ENCODE peak calls at places on chromosomes 5 and 9, in eight cellular contexts. One of them, this sample, is unnamed.

GRCh38 chr5:157607371-157608161 is 32.0 kb upstream of the ADAM19 start:
- DNase-seq in psoas muscle: no peak
- DNase-seq in T-helper 17 cell: peak
- DNase-seq in IMR-90: peak
- DNase-seq in T-helper 2 cell: peak
- DNase-seq in stimulated activated CD4-positive, alpha-beta T cell treated with anti-CD3 and anti-CD28 coated beads, Interleukin-4, amount 100 ng/mL, for 24 hours: peak
- DNase-seq in GM12892: no peak
- DNase-seq in SHP77: no peak
- DNase-seq in this sample: peak

GRCh38 chr9:35660966-35661413 is 2.9 kb downstream of the CCDC107 start:
- DNase-seq in psoas muscle: no peak
- DNase-seq in T-helper 17 cell: no peak
- DNase-seq in IMR-90: peak
- DNase-seq in T-helper 2 cell: no peak
- DNase-seq in stimulated activated CD4-positive, alpha-beta T cell treated with anti-CD3 and anti-CD28 coated beads, Interleukin-4, amount 100 ng/mL, for 24 hours: no peak
- DNase-seq in GM12892: no peak
- DNase-seq in SHP77: no peak
- DNase-seq in this sample: no peak

GRCh38 chr5:147854331-147854730 is 22.9 kb upstream of the SPINK1 start:
- DNase-seq in psoas muscle: no peak
- DNase-seq in T-helper 17 cell: no peak
- DNase-seq in IMR-90: no peak
- DNase-seq in T-helper 2 cell: no peak
- DNase-seq in stimulated activated CD4-positive, alpha-beta T cell treated with anti-CD3 and anti-CD28 coated beads, Interleukin-4, amount 100 ng/mL, for 24 hours: no peak
- DNase-seq in GM12892: no peak
- DNase-seq in SHP77: no peak
- DNase-seq in this sample: no peak

GRCh38 chr9:4793412-4794005 is 765 bp downstream of the RCL1 start:
- DNase-seq in psoas muscle: no peak
- DNase-seq in T-helper 17 cell: no peak
- DNase-seq in IMR-90: peak
- DNase-seq in T-helper 2 cell: no peak
- DNase-seq in stimulated activated CD4-positive, alpha-beta T cell treated with anti-CD3 and anti-CD28 coated beads, Interleukin-4, amount 100 ng/mL, for 24 hours: no peak
- DNase-seq in GM12892: no peak
- DNase-seq in SHP77: peak
- DNase-seq in this sample: no peak

GRCh38 chr5:10635257-10635860 is 71.5 kb downstream of the ANKRD33B start:
- DNase-seq in psoas muscle: no peak
- DNase-seq in T-helper 17 cell: no peak
- DNase-seq in IMR-90: peak
- DNase-seq in T-helper 2 cell: peak
- DNase-seq in stimulated activated CD4-positive, alpha-beta T cell treated with anti-CD3 and anti-CD28 coated beads, Interleukin-4, amount 100 ng/mL, for 24 hours: peak
- DNase-seq in GM12892: peak
- DNase-seq in SHP77: no peak
- DNase-seq in this sample: peak

GRCh38 chr5:3615829-3616228 is 20.2 kb downstream of the IRX1 start:
- DNase-seq in psoas muscle: no peak
- DNase-seq in T-helper 17 cell: no peak
- DNase-seq in IMR-90: no peak
- DNase-seq in T-helper 2 cell: no peak
- DNase-seq in stimulated activated CD4-positive, alpha-beta T cell treated with anti-CD3 and anti-CD28 coated beads, Interleukin-4, amount 100 ng/mL, for 24 hours: no peak
- DNase-seq in GM12892: no peak
- DNase-seq in SHP77: no peak
- DNase-seq in this sample: no peak

GRCh38 chr9:106928350-106928749 is 65.4 kb downstream of the ZNF462 start:
- DNase-seq in psoas muscle: no peak
- DNase-seq in T-helper 17 cell: no peak
- DNase-seq in IMR-90: no peak
- DNase-seq in T-helper 2 cell: no peak
- DNase-seq in stimulated activated CD4-positive, alpha-beta T cell treated with anti-CD3 and anti-CD28 coated beads, Interleukin-4, amount 100 ng/mL, for 24 hours: no peak
- DNase-seq in GM12892: no peak
- DNase-seq in SHP77: no peak
- DNase-seq in this sample: no peak

GRCh38 chr5:180135128-180135955 is 63.8 kb upstream of the RNF130 start:
- DNase-seq in psoas muscle: no peak
- DNase-seq in T-helper 17 cell: no peak
- DNase-seq in IMR-90: peak
- DNase-seq in T-helper 2 cell: no peak
- DNase-seq in stimulated activated CD4-positive, alpha-beta T cell treated with anti-CD3 and anti-CD28 coated beads, Interleukin-4, amount 100 ng/mL, for 24 hours: no peak
- DNase-seq in GM12892: no peak
- DNase-seq in SHP77: no peak
- DNase-seq in this sample: peak

GRCh38 chr5:172447646-172448365 is 6.5 kb downstream of the SH3PXD2B start:
- DNase-seq in psoas muscle: no peak
- DNase-seq in T-helper 17 cell: no peak
- DNase-seq in IMR-90: no peak
- DNase-seq in T-helper 2 cell: no peak
- DNase-seq in stimulated activated CD4-positive, alpha-beta T cell treated with anti-CD3 and anti-CD28 coated beads, Interleukin-4, amount 100 ng/mL, for 24 hours: no peak
- DNase-seq in GM12892: no peak
- DNase-seq in SHP77: no peak
- DNase-seq in this sample: no peak

GRCh38 chr5:147901555-147901954 is 4.8 kb downstream of the C5orf46 start:
- DNase-seq in psoas muscle: no peak
- DNase-seq in T-helper 17 cell: no peak
- DNase-seq in IMR-90: peak
- DNase-seq in T-helper 2 cell: no peak
- DNase-seq in stimulated activated CD4-positive, alpha-beta T cell treated with anti-CD3 and anti-CD28 coated beads, Interleukin-4, amount 100 ng/mL, for 24 hours: no peak
- DNase-seq in GM12892: no peak
- DNase-seq in SHP77: no peak
- DNase-seq in this sample: no peak

GRCh38 chr5:113513384-113514262 is at the start of gene YTHDC2:
- DNase-seq in psoas muscle: peak
- DNase-seq in T-helper 17 cell: peak
- DNase-seq in IMR-90: peak
- DNase-seq in T-helper 2 cell: peak
- DNase-seq in stimulated activated CD4-positive, alpha-beta T cell treated with anti-CD3 and anti-CD28 coated beads, Interleukin-4, amount 100 ng/mL, for 24 hours: peak
- DNase-seq in GM12892: peak
- DNase-seq in SHP77: peak
- DNase-seq in this sample: peak

GRCh38 chr5:168578006-168578405 is 1.2 kb downstream of the PANK3 start:
- DNase-seq in psoas muscle: no peak
- DNase-seq in T-helper 17 cell: no peak
- DNase-seq in IMR-90: peak
- DNase-seq in T-helper 2 cell: peak
- DNase-seq in stimulated activated CD4-positive, alpha-beta T cell treated with anti-CD3 and anti-CD28 coated beads, Interleukin-4, amount 100 ng/mL, for 24 hours: no peak
- DNase-seq in GM12892: no peak
- DNase-seq in SHP77: no peak
- DNase-seq in this sample: peak

GRCh38 chr9:127263244-127263643 is 1.3 kb upstream of the GARNL3 start:
- DNase-seq in psoas muscle: no peak
- DNase-seq in T-helper 17 cell: no peak
- DNase-seq in IMR-90: no peak
- DNase-seq in T-helper 2 cell: no peak
- DNase-seq in stimulated activated CD4-positive, alpha-beta T cell treated with anti-CD3 and anti-CD28 coated beads, Interleukin-4, amount 100 ng/mL, for 24 hours: no peak
- DNase-seq in GM12892: no peak
- DNase-seq in SHP77: no peak
- DNase-seq in this sample: no peak

GRCh38 chr5:10106285-10106684 is 143.4 kb downstream of the ATPSCKMT start:
- DNase-seq in psoas muscle: no peak
- DNase-seq in T-helper 17 cell: no peak
- DNase-seq in IMR-90: no peak
- DNase-seq in T-helper 2 cell: no peak
- DNase-seq in stimulated activated CD4-positive, alpha-beta T cell treated with anti-CD3 and anti-CD28 coated beads, Interleukin-4, amount 100 ng/mL, for 24 hours: no peak
- DNase-seq in GM12892: no peak
- DNase-seq in SHP77: no peak
- DNase-seq in this sample: no peak

GRCh38 chr9:116404228-116404627 is 250.6 kb downstream of the PAPPA start:
- DNase-seq in psoas muscle: no peak
- DNase-seq in T-helper 17 cell: no peak
- DNase-seq in IMR-90: no peak
- DNase-seq in T-helper 2 cell: no peak
- DNase-seq in stimulated activated CD4-positive, alpha-beta T cell treated with anti-CD3 and anti-CD28 coated beads, Interleukin-4, amount 100 ng/mL, for 24 hours: no peak
- DNase-seq in GM12892: no peak
- DNase-seq in SHP77: no peak
- DNase-seq in this sample: no peak

GRCh38 chr9:129320575-129321311 is 142.7 kb upstream of the IER5L start:
- DNase-seq in psoas muscle: peak
- DNase-seq in T-helper 17 cell: peak
- DNase-seq in IMR-90: peak
- DNase-seq in T-helper 2 cell: peak
- DNase-seq in stimulated activated CD4-positive, alpha-beta T cell treated with anti-CD3 and anti-CD28 coated beads, Interleukin-4, amount 100 ng/mL, for 24 hours: peak
- DNase-seq in GM12892: peak
- DNase-seq in SHP77: peak
- DNase-seq in this sample: peak

GRCh38 chr9:131739192-131739961 is 499 bp downstream of the RAPGEF1 start:
- DNase-seq in psoas muscle: peak
- DNase-seq in T-helper 17 cell: peak
- DNase-seq in IMR-90: no peak
- DNase-seq in T-helper 2 cell: peak
- DNase-seq in stimulated activated CD4-positive, alpha-beta T cell treated with anti-CD3 and anti-CD28 coated beads, Interleukin-4, amount 100 ng/mL, for 24 hours: peak
- DNase-seq in GM12892: peak
- DNase-seq in SHP77: no peak
- DNase-seq in this sample: peak

GRCh38 chr5:169521366-169521983 is 62.1 kb upstream of the SPDL1 start:
- DNase-seq in psoas muscle: no peak
- DNase-seq in T-helper 17 cell: no peak
- DNase-seq in IMR-90: no peak
- DNase-seq in T-helper 2 cell: no peak
- DNase-seq in stimulated activated CD4-positive, alpha-beta T cell treated with anti-CD3 and anti-CD28 coated beads, Interleukin-4, amount 100 ng/mL, for 24 hours: no peak
- DNase-seq in GM12892: no peak
- DNase-seq in SHP77: no peak
- DNase-seq in this sample: no peak